ENCODE peak calls at places on chromosomes 7 and 10, in four cellular contexts. G, E, C and D are unnamed samples.

GRCh38 chr7:102287082-102287464 is 405 bp downstream of the SH2B2 start:
- DNase-seq in G (no peak), E (no peak), C (peak), D (no peak)

GRCh38 chr10:7559447-7559846 is 107.3 kb downstream of the ITIH5 start:
- DNase-seq in G (no peak), E (no peak), C (no peak), D (no peak)

GRCh38 chr7:131173148-131173890 is 154.4 kb upstream of the MKLN1 start:
- DNase-seq in G (no peak), E (peak), C (no peak), D (peak)

GRCh38 chr10:102596506-102596971 is 47.7 kb upstream of the TRIM8 start:
- DNase-seq in G (no peak), E (peak), C (peak), D (peak)

GRCh38 chr7:126449621-126450268 is 803.0 kb downstream of the GRM8 start:
- DNase-seq in G (no peak), E (peak), C (no peak), D (no peak)

GRCh38 chr7:39621784-39622411 is 1.5 kb upstream of the RALA start:
- DNase-seq in G (no peak), E (no peak), C (no peak), D (peak)

GRCh38 chr7:154953006-154953684 is 49.8 kb downstream of the PAXIP1 start:
- DNase-seq in G (no peak), E (peak), C (peak), D (peak)

GRCh38 chr7:139118234-139118802 is 8.8 kb upstream of the ZC3HAV1 start:
- DNase-seq in G (no peak), E (peak), C (no peak), D (peak)

GRCh38 chr7:147879116-147879750 is 711.3 kb upstream of the C7orf33 start:
- DNase-seq in G (no peak), E (no peak), C (no peak), D (no peak)

GRCh38 chr7:117759950-117760640 is 113.1 kb downstream of the CTTNBP2 start:
- DNase-seq in G (no peak), E (peak), C (no peak), D (no peak)

GRCh38 chr10:109831846-109832245 is 91.5 kb downstream of the XPNPEP1 start:
- DNase-seq in G (no peak), E (no peak), C (no peak), D (no peak)

GRCh38 chr10:98242823-98243222 is 25.2 kb downstream of the LOXL4 start:
- DNase-seq in G (no peak), E (no peak), C (no peak), D (peak)

GRCh38 chr7:142795339-142795863 is 24.6 kb downstream of the PRSS2 start:
- DNase-seq in G (no peak), E (no peak), C (no peak), D (no peak)

GRCh38 chr7:116999316-116999715 is 46.0 kb downstream of the ST7 start:
- DNase-seq in G (no peak), E (peak), C (no peak), D (peak)

GRCh38 chr7:36474283-36475010 is 84.8 kb downstream of the ANLN start:
- DNase-seq in G (no peak), E (peak), C (no peak), D (no peak)

GRCh38 chr10:50594012-50594411 is 29.7 kb downstream of the SGMS1 start:
- DNase-seq in G (no peak), E (peak), C (no peak), D (peak)

GRCh38 chr10:266974-267425 is 131.7 kb downstream of the ZMYND11 start:
- DNase-seq in G (no peak), E (peak), C (no peak), D (no peak)

GRCh38 chr10:70906953-70907618 is 18.7 kb upstream of the PCBD1 start:
- DNase-seq in G (no peak), E (no peak), C (no peak), D (no peak)

GRCh38 chr7:55484241-55484640 is 88.1 kb downstream of the VOPP1 start:
- DNase-seq in G (no peak), E (no peak), C (no peak), D (no peak)

GRCh38 chr7:30932562-30932961 is 20.9 kb downstream of the AQP1 start:
- DNase-seq in G (no peak), E (no peak), C (no peak), D (no peak)

GRCh38 chr10:9792181-9792580 is 1225.5 kb upstream of the CELF2 start:
- DNase-seq in G (no peak), E (peak), C (no peak), D (no peak)

GRCh38 chr7:100189061-100189460 is 11.3 kb downstream of the STAG3 start:
- DNase-seq in G (no peak), E (no peak), C (no peak), D (no peak)

GRCh38 chr7:100195222-100195621 is 17.5 kb downstream of the STAG3 start:
- DNase-seq in G (no peak), E (no peak), C (no peak), D (no peak)

GRCh38 chr7:100192951-100193350 is 15.2 kb downstream of the STAG3 start:
- DNase-seq in G (no peak), E (no peak), C (no peak), D (no peak)

GRCh38 chr7:100191775-100192174 is 14.1 kb downstream of the STAG3 start:
- DNase-seq in G (no peak), E (peak), C (no peak), D (peak)

DNA sequence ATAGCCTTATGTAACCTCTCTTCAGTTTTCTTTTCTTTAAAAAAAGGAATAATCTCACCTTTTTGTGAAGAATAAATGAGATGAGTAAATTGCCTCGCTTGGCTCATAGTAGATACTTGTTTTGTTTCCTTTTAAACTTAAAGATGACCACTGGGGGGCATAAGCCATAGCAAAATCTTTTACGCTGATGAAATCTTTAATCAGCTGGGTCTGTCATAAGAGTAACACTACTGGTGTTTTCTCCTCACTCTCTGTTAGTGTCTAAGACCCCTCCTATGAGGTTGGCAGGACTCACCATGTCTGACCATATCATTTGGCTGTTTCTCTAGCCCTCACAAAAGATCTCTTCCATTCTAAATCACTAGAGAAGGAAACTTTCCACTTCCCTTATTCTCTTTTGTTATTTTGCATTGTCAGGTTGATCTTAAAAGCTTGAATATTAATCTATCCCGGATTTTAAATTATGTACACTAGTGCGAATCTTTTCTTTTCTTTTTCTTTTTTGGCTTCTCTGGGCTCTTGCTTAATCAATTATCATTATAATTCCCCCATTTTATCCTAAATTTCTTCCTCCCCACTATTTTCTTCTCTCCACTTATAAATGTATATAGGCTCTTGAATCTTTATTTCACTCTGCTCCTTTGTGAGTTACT is 12.5 kb downstream of the STAG3 start:
- DNase-seq in G (no peak), E (peak), C (no peak), D (peak)
- TF ChIP-seq CTCF in G (no peak), E (peak), C (peak), D (peak)

GRCh38 chr10:127872871-127873600 is 19.7 kb downstream of the CLRN3 start:
- DNase-seq in G (no peak), E (peak), C (no peak), D (no peak)
- TF ChIP-seq CTCF in G (no peak), E (peak), C (peak), D (no peak)

GRCh38 chr7:106616692-106617052 is 44.3 kb downstream of the CCDC71L start:
- DNase-seq in G (no peak), E (no peak), C (no peak), D (no peak)

GRCh38 chr7:106619213-106619612 is 41.7 kb downstream of the CCDC71L start:
- DNase-seq in G (no peak), E (no peak), C (no peak), D (no peak)

GRCh38 chr7:106615808-106616691 is 44.9 kb downstream of the CCDC71L start:
- DNase-seq in G (no peak), E (no peak), C (no peak), D (no peak)

GRCh38 chr7:106618480-106618879 is 42.5 kb downstream of the CCDC71L start:
- DNase-seq in G (no peak), E (peak), C (no peak), D (peak)

GRCh38 chr7:106617860-106618259 is 43.1 kb downstream of the CCDC71L start:
- DNase-seq in G (no peak), E (no peak), C (no peak), D (no peak)
- TF ChIP-seq CTCF in G (no peak), E (no peak), C (no peak), D (no peak)

GRCh38 chr7:101217388-101218235 is at the start of the genes PLOD3 and ZNHIT1:
- DNase-seq in G (peak), E (peak), C (peak), D (peak)

GRCh38 chr7:101218236-101219130 is 518 bp downstream of the ZNHIT1 start:
- DNase-seq in G (no peak), E (no peak), C (no peak), D (no peak)

GRCh38 chr7:101216001-101216859 is 1.2 kb downstream of the PLOD3 start:
- DNase-seq in G (no peak), E (peak), C (no peak), D (no peak)

GRCh38 chr7:101220295-101220694 is 2.3 kb downstream of the ZNHIT1 start:
- DNase-seq in G (no peak), E (no peak), C (no peak), D (no peak)

DNA sequence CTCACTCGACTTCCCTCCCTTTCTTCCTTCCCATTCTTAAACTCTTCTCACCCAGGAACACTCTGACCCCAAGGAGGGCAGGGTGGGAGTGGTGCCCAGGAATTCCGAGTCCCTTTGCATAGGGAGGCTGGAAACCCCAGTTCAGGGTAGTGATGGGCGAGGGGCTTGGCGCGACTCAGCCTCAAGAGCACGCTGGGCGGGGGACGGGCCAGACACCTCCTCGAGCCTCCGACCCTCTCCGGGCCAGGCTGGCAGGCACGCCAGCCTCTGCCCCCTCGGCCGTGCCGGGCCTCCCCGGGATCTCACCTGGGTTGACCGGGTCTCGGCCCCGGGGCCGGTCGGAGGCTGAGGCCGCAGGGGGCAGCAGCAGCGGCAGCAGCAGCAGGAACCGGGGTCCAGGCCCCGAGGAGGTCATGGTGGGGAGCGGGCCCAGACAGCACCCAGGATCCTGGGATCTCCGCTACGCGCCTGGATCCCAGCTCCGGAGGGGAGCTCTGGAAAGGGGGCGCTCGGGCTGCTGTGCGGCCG is 457 bp downstream of the PLOD3 start:
- DNase-seq in G (no peak), E (no peak), C (no peak), D (no peak)
- TF ChIP-seq CTCF in G (no peak), E (no peak), C (no peak), D (no peak)